ENCODE peak calls at places on chromosomes 7 and 10, in five cellular contexts. One of them, this sample, is unnamed.
A peak's percentile ranks its signal among the peaks of the same experiment; 100 is the strongest.

GRCh38 chr10:50426485-50426884 is 175.2 kb upstream of the ASAH2 start:
- DNase-seq in GM23248: no peak
- DNase-seq in cardiac muscle cell: no peak
- DNase-seq in CD8-positive, alpha-beta memory T cell: no peak
- DNase-seq in psoas muscle: no peak
- DNase-seq in this sample: no peak

GRCh38 chr10:31319602-31320178 is 674 bp downstream of the ZEB1 start:
- DNase-seq in GM23248: no peak
- DNase-seq in cardiac muscle cell: peak; percentile 47
- DNase-seq in psoas muscle: no peak
- DNase-seq in CD8-positive, alpha-beta memory T cell: no peak
- DNase-seq in this sample: no peak

GRCh38 chr7:130356121-130356759 is 11.6 kb downstream of the CPA5 start:
- DNase-seq in CD8-positive, alpha-beta memory T cell: no peak
- DNase-seq in cardiac muscle cell: peak; percentile 71
- DNase-seq in GM23248: peak; percentile 94
- DNase-seq in psoas muscle: peak; percentile 77
- DNase-seq in this sample: peak; percentile 94

GRCh38 chr7:101663747-101664146 is 34.7 kb upstream of the MYL10 start:
- DNase-seq in GM23248: no peak
- DNase-seq in cardiac muscle cell: no peak
- DNase-seq in CD8-positive, alpha-beta memory T cell: no peak
- DNase-seq in psoas muscle: no peak
- DNase-seq in this sample: no peak

GRCh38 chr10:59708816-59709471 is 706 bp downstream of the SLC16A9 start:
- DNase-seq in psoas muscle: peak; percentile 16
- DNase-seq in GM23248: peak; percentile 1
- DNase-seq in cardiac muscle cell: peak; percentile 64
- DNase-seq in CD8-positive, alpha-beta memory T cell: no peak
- DNase-seq in this sample: peak; percentile 77

GRCh38 chr10:128567561-128567960 is 441.3 kb upstream of the MKI67 start:
- DNase-seq in cardiac muscle cell: no peak
- DNase-seq in GM23248: no peak
- DNase-seq in CD8-positive, alpha-beta memory T cell: no peak
- DNase-seq in psoas muscle: no peak
- DNase-seq in this sample: no peak

GRCh38 chr10:30186371-30186875 is 127.0 kb upstream of the JCAD start:
- DNase-seq in cardiac muscle cell: no peak
- DNase-seq in GM23248: peak; percentile 46
- DNase-seq in CD8-positive, alpha-beta memory T cell: no peak
- DNase-seq in psoas muscle: no peak
- DNase-seq in this sample: no peak

GRCh38 chr10:11757820-11758463 is 15.8 kb downstream of the ECHDC3 start:
- DNase-seq in psoas muscle: peak; percentile 86
- DNase-seq in CD8-positive, alpha-beta memory T cell: peak; percentile 76
- DNase-seq in cardiac muscle cell: peak; percentile 89
- DNase-seq in GM23248: peak; percentile 85
- DNase-seq in this sample: peak; percentile 96

GRCh38 chr10:106185991-106186390 is 978.5 kb downstream of the SORCS1 start:
- DNase-seq in GM23248: peak; percentile 27
- DNase-seq in psoas muscle: no peak
- DNase-seq in CD8-positive, alpha-beta memory T cell: no peak
- DNase-seq in cardiac muscle cell: no peak
- DNase-seq in this sample: no peak

GRCh38 chr10:132900211-132900756 is 42.1 kb downstream of the CFAP46 start:
- DNase-seq in CD8-positive, alpha-beta memory T cell: no peak
- DNase-seq in GM23248: no peak
- DNase-seq in cardiac muscle cell: no peak
- DNase-seq in psoas muscle: no peak
- DNase-seq in this sample: no peak

GRCh38 chr7:4083513-4083912 is 598.6 kb upstream of the FOXK1 start:
- DNase-seq in CD8-positive, alpha-beta memory T cell: no peak
- DNase-seq in cardiac muscle cell: no peak
- DNase-seq in GM23248: no peak
- DNase-seq in psoas muscle: no peak
- DNase-seq in this sample: no peak

GRCh38 chr10:67839957-67840356 is 2.0 kb upstream of the DNAJC12 start:
- DNase-seq in CD8-positive, alpha-beta memory T cell: no peak
- DNase-seq in cardiac muscle cell: no peak
- DNase-seq in GM23248: peak; percentile 28
- DNase-seq in psoas muscle: no peak
- DNase-seq in this sample: no peak

GRCh38 chr7:149459201-149459539 is 1.7 kb downstream of the ZNF777 start:
- DNase-seq in CD8-positive, alpha-beta memory T cell: no peak
- DNase-seq in GM23248: peak; percentile 24
- DNase-seq in cardiac muscle cell: no peak
- DNase-seq in psoas muscle: no peak
- DNase-seq in this sample: no peak

GRCh38 chr10:45152726-45153125 is 152.0 kb downstream of the ZNF22 start:
- DNase-seq in psoas muscle: no peak
- DNase-seq in cardiac muscle cell: no peak
- DNase-seq in GM23248: no peak
- DNase-seq in CD8-positive, alpha-beta memory T cell: no peak
- DNase-seq in this sample: no peak

GRCh38 chr10:15725603-15726002 is 5.9 kb upstream of the ITGA8 start:
- DNase-seq in psoas muscle: no peak
- DNase-seq in GM23248: peak; percentile 81
- DNase-seq in cardiac muscle cell: peak; percentile 74
- DNase-seq in CD8-positive, alpha-beta memory T cell: no peak
- DNase-seq in this sample: peak; percentile 53

GRCh38 chr7:148042935-148043334 is 547.6 kb upstream of the C7orf33 start:
- DNase-seq in CD8-positive, alpha-beta memory T cell: no peak
- DNase-seq in GM23248: no peak
- DNase-seq in psoas muscle: no peak
- DNase-seq in cardiac muscle cell: no peak
- DNase-seq in this sample: no peak

GRCh38 chr7:122225874-122226273 is 78.7 kb downstream of the FEZF1 start:
- DNase-seq in CD8-positive, alpha-beta memory T cell: no peak
- DNase-seq in psoas muscle: no peak
- DNase-seq in GM23248: no peak
- DNase-seq in cardiac muscle cell: no peak
- DNase-seq in this sample: no peak

GRCh38 chr7:6564091-6564770 is 13.0 kb upstream of the GRID2IP start:
- DNase-seq in CD8-positive, alpha-beta memory T cell: no peak
- DNase-seq in GM23248: peak; percentile 67
- DNase-seq in psoas muscle: no peak
- DNase-seq in cardiac muscle cell: no peak
- DNase-seq in this sample: no peak

GRCh38 chr10:3987142-3987974 is 202.3 kb upstream of the KLF6 start:
- DNase-seq in GM23248: peak; percentile 55
- DNase-seq in CD8-positive, alpha-beta memory T cell: no peak
- DNase-seq in psoas muscle: no peak
- DNase-seq in cardiac muscle cell: no peak
- DNase-seq in this sample: no peak

GRCh38 chr7:151553356-151553755 is 33.7 kb upstream of the RHEB start:
- DNase-seq in GM23248: no peak
- DNase-seq in psoas muscle: no peak
- DNase-seq in CD8-positive, alpha-beta memory T cell: no peak
- DNase-seq in cardiac muscle cell: no peak
- DNase-seq in this sample: peak; percentile 62

GRCh38 chr7:144384555-144385245 is 18.8 kb downstream of the NOBOX start:
- DNase-seq in GM23248: no peak
- DNase-seq in psoas muscle: no peak
- DNase-seq in CD8-positive, alpha-beta memory T cell: no peak
- DNase-seq in cardiac muscle cell: no peak
- DNase-seq in this sample: peak; percentile 72

GRCh38 chr10:120423350-120424197 is 33.5 kb upstream of the PLPP4 start:
- DNase-seq in CD8-positive, alpha-beta memory T cell: no peak
- DNase-seq in GM23248: peak; percentile 94
- DNase-seq in cardiac muscle cell: peak; percentile 64
- DNase-seq in psoas muscle: no peak
- DNase-seq in this sample: peak; percentile 81

DNA sequence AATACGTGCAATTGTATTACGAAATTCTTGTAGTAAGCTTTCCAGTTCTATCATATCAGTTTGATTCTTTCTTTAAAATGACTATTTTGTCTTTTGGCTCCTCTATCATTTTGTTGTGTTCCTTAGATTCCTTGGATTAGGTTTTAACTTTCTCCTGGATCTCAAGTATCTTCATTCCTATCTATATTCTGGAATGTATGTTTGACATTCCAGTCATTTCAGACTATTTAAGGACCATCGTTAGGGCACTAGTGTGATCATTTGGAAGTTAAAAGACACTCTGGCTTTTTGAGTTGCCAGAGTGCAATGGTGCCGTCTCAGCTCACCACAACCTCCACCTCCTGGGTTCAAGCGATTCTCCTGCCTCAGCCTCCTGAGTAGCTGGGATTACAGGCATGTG is 45.7 kb upstream of the SFTPD start:
- DNase-seq in psoas muscle: no peak
- DNase-seq in cardiac muscle cell: no peak
- DNase-seq in GM23248: no peak
- DNase-seq in CD8-positive, alpha-beta memory T cell: no peak
- DNase-seq in this sample: no peak
- H3K27ac ChIP-seq in psoas muscle: no peak overlapping the region
- H3K27ac ChIP-seq in cardiac muscle cell: no peak overlapping the region
- H3K27ac ChIP-seq in GM23248: no peak overlapping the region
- H3K27ac ChIP-seq in CD8-positive, alpha-beta memory T cell: no peak overlapping the region
- H3K27ac ChIP-seq in this sample: no peak overlapping the region

DNA sequence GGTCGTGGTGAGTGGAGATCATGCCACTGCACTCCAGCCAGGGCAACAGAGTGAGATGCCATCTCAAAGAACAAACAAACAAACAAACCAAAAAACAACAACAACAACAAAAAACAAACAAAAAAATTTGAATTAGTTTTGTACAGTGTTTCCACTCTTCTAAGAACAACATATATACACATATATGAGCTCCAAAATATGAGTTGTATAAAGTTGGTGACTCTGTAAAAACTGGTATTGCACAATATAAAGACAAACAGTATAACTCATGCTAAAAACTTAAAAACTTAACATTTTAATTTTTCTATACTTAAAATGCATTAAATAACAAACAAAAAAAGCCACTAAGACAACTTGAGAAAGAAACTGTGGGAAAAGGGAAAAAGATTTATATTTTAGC is 46.0 kb downstream of the AKR1B15 start:
- DNase-seq in cardiac muscle cell: no peak
- DNase-seq in GM23248: peak; percentile 32
- DNase-seq in CD8-positive, alpha-beta memory T cell: no peak
- DNase-seq in psoas muscle: no peak
- DNase-seq in this sample: no peak
- H3K9me3 ChIP-seq in cardiac muscle cell: no peaks in the 10 kb centered on the region
- H3K9me3 ChIP-seq in GM23248: no peaks in the 10 kb centered on the region
- H3K9me3 ChIP-seq in CD8-positive, alpha-beta memory T cell: no peaks in the 10 kb centered on the region
- H3K9me3 ChIP-seq in psoas muscle: no peaks in the 10 kb centered on the region
- H3K9me3 ChIP-seq in this sample: no peaks in the 10 kb centered on the region

GRCh38 chr10:96379758-96380157 is 21.0 kb upstream of the OPALIN start:
- DNase-seq in CD8-positive, alpha-beta memory T cell: no peak
- DNase-seq in cardiac muscle cell: no peak
- DNase-seq in psoas muscle: no peak
- DNase-seq in GM23248: no peak
- DNase-seq in this sample: no peak

GRCh38 chr10:96377816-96378294 is 19.1 kb upstream of the OPALIN start:
- DNase-seq in psoas muscle: no peak
- DNase-seq in CD8-positive, alpha-beta memory T cell: no peak
- DNase-seq in cardiac muscle cell: no peak
- DNase-seq in GM23248: peak; percentile 54
- DNase-seq in this sample: peak; percentile 68

GRCh38 chr10:96380821-96381220 is 22.0 kb upstream of the OPALIN start:
- DNase-seq in GM23248: peak; percentile 49
- DNase-seq in psoas muscle: no peak
- DNase-seq in CD8-positive, alpha-beta memory T cell: no peak
- DNase-seq in cardiac muscle cell: no peak
- DNase-seq in this sample: no peak

GRCh38 chr10:96376483-96376882 is 17.7 kb upstream of the OPALIN start:
- DNase-seq in GM23248: no peak
- DNase-seq in cardiac muscle cell: no peak
- DNase-seq in CD8-positive, alpha-beta memory T cell: no peak
- DNase-seq in psoas muscle: no peak
- DNase-seq in this sample: no peak

DNA sequence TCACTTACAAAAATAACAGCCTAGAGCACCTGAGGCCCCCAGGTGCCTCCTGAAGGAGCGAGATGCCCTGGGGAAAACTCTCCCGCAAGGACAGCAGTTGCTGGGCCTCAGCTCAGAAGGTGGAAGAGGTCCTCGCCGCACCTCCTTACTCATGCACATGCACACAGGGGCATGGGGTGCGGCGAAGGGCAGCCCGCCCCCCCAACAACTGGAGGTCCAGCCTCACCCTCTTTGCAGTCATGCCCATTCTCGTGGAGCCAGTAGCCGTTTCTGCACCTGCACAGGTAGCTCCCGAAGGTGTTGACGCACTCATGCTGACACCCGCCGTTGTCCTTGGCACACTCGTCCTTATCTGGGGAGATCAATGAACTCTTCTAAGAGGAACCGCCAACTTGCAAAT is 19.9 kb upstream of the OPALIN start:
- DNase-seq in cardiac muscle cell: no peak
- DNase-seq in CD8-positive, alpha-beta memory T cell: no peak
- DNase-seq in GM23248: no peak
- DNase-seq in psoas muscle: no peak
- DNase-seq in this sample: no peak
- H3K27ac ChIP-seq in cardiac muscle cell: no peak overlapping the region
- H3K27ac ChIP-seq in CD8-positive, alpha-beta memory T cell: no peak overlapping the region
- H3K27ac ChIP-seq in GM23248: no peak overlapping the region
- H3K27ac ChIP-seq in psoas muscle: no peak overlapping the region
- H3K27ac ChIP-seq in this sample: no peak overlapping the region

DNA sequence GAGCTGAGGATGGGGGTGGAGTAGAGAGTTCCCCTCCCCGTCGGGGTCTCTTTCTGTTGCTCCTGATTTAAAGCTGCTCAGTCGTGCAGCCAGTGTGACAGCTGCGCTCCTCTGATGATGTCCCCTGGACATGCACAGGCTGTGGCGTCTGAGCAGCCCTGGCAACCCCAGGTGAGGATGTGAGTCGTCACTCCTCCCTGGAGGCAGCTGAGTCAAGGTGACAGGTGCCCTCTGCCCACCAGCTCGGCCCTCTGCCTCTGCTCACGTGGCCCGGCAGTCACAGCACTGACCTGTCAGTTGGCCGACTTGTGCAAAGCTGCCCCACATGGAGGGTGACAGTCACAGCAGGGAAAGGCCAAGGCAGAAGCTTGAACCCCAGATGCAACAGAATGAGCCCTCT is 33.9 kb downstream of the ANXA8 start:
- DNase-seq in GM23248: no peak
- DNase-seq in psoas muscle: no peak
- DNase-seq in cardiac muscle cell: no peak
- DNase-seq in CD8-positive, alpha-beta memory T cell: no peak
- DNase-seq in this sample: peak; percentile 36
- H3K9me3 ChIP-seq in GM23248: no peaks in the 10 kb centered on the region
- H3K9me3 ChIP-seq in psoas muscle: no peaks in the 10 kb centered on the region
- H3K9me3 ChIP-seq in cardiac muscle cell: no peaks in the 10 kb centered on the region
- H3K9me3 ChIP-seq in CD8-positive, alpha-beta memory T cell: no peaks in the 10 kb centered on the region
- H3K9me3 ChIP-seq in this sample: peaks cover 16% of the 10 kb centered on the region

GRCh38 chr7:90190995-90191394 is 20.5 kb upstream of the STEAP2 start:
- DNase-seq in cardiac muscle cell: no peak
- DNase-seq in GM23248: no peak
- DNase-seq in psoas muscle: no peak
- DNase-seq in CD8-positive, alpha-beta memory T cell: no peak
- DNase-seq in this sample: no peak

GRCh38 chr7:90191648-90192047 is 19.9 kb upstream of the STEAP2 start:
- DNase-seq in CD8-positive, alpha-beta memory T cell: no peak
- DNase-seq in psoas muscle: no peak
- DNase-seq in cardiac muscle cell: no peak
- DNase-seq in GM23248: no peak
- DNase-seq in this sample: no peak

GRCh38 chr7:90188281-90188680 is 23.3 kb upstream of the STEAP2 start:
- DNase-seq in psoas muscle: no peak
- DNase-seq in cardiac muscle cell: no peak
- DNase-seq in GM23248: no peak
- DNase-seq in CD8-positive, alpha-beta memory T cell: no peak
- DNase-seq in this sample: no peak

GRCh38 chr7:90194911-90195809 is 16.4 kb upstream of the STEAP2 start:
- DNase-seq in GM23248: no peak
- DNase-seq in cardiac muscle cell: no peak
- DNase-seq in psoas muscle: no peak
- DNase-seq in CD8-positive, alpha-beta memory T cell: no peak
- DNase-seq in this sample: no peak

GRCh38 chr7:90192876-90193765 is 18.4 kb upstream of the STEAP2 start:
- DNase-seq in cardiac muscle cell: no peak
- DNase-seq in CD8-positive, alpha-beta memory T cell: no peak
- DNase-seq in GM23248: peak; percentile 61
- DNase-seq in psoas muscle: no peak
- DNase-seq in this sample: no peak
- H3K27ac ChIP-seq in cardiac muscle cell: no peak overlapping the region
- H3K27ac ChIP-seq in CD8-positive, alpha-beta memory T cell: no peak overlapping the region
- H3K27ac ChIP-seq in GM23248: peak overlapping the region; percentile 40
- H3K27ac ChIP-seq in psoas muscle: no peak overlapping the region
- H3K27ac ChIP-seq in this sample: no peak overlapping the region

This sample was measured in endodermal cell.